ENCODE peak calls at places on chromosomes 4 and X, in eight cellular contexts. A is psoas muscle, L is prostate gland, K is breast epithelium, X is epithelial cell of proximal tubule, I is IMR-90, P is hepatocyte, J is AG10803. N is an unnamed sample.

GRCh38 chr4:54427826-54428225 is 198.7 kb downstream of the PDGFRA start:
- DNase-seq in A (no peak), L (no peak), K (no peak), X (no peak), I (no peak), P (no peak), J (no peak), N (no peak)

GRCh38 chrX:27893871-27894270 is 86.1 kb downstream of the MAGEB10 start:
- DNase-seq in A (no peak), L (no peak), K (no peak), X (no peak), I (no peak), P (no peak), J (no peak), N (no peak)

GRCh38 chr4:23333946-23334878 is 555.6 kb downstream of the PPARGC1A start:
- DNase-seq in A (no peak), L (no peak), K (no peak), X (peak), I (peak), P (peak), J (peak), N (peak)

GRCh38 chr4:92791876-92792490 is 488.2 kb downstream of the GRID2 start:
- DNase-seq in A (no peak), L (no peak), K (no peak), X (peak), I (no peak), P (no peak), J (no peak), N (no peak)

GRCh38 chr4:21768349-21769310 is 179.9 kb downstream of the KCNIP4 start:
- DNase-seq in A (no peak), L (peak), K (no peak), X (no peak), I (peak), P (peak), J (peak), N (peak)

GRCh38 chrX:31459361-31459760 is 387.5 kb upstream of the FTHL17 start:
- DNase-seq in A (no peak), L (no peak), K (no peak), X (no peak), I (peak), P (no peak), J (peak), N (peak)

GRCh38 chr4:80197601-80198444 is 520 bp downstream of the PRDM8 start:
- DNase-seq in A (no peak), L (no peak), K (no peak), X (no peak), I (no peak), P (no peak), J (no peak), N (no peak)

GRCh38 chr4:182922551-182923284 is 5.5 kb upstream of the DCTD start:
- DNase-seq in A (no peak), L (no peak), K (no peak), X (no peak), I (peak), P (peak), J (peak), N (peak)

GRCh38 chrX:45295587-45295986 is 94.9 kb upstream of the DIPK2B start:
- DNase-seq in A (no peak), L (no peak), K (no peak), X (peak), I (peak), P (peak), J (peak), N (peak)

GRCh38 chrX:45614853-45615252 is 414.2 kb upstream of the DIPK2B start:
- DNase-seq in A (no peak), L (no peak), K (no peak), X (no peak), I (no peak), P (no peak), J (no peak), N (no peak)

GRCh38 chrX:71909956-71910355 is 689 bp upstream of the NHSL2 start:
- DNase-seq in A (no peak), L (no peak), K (no peak), X (no peak), I (no peak), P (peak), J (peak), N (no peak)

GRCh38 chr4:26268246-26268645 is 52.6 kb upstream of the RBPJ start:
- DNase-seq in A (no peak), L (no peak), K (no peak), X (no peak), I (no peak), P (no peak), J (no peak), N (no peak)

GRCh38 chrX:46770006-46770816 is 11.3 kb upstream of the SLC9A7 start:
- DNase-seq in A (no peak), L (no peak), K (no peak), X (no peak), I (peak), P (no peak), J (peak), N (peak)

GRCh38 chrX:77014655-77015377 is 432.4 kb upstream of the FGF16 start:
- DNase-seq in A (no peak), L (no peak), K (no peak), X (no peak), I (no peak), P (peak), J (no peak), N (no peak)

GRCh38 chr4:150366487-150366999 is 215.4 kb upstream of the MAB21L2 start:
- DNase-seq in A (no peak), L (no peak), K (no peak), X (no peak), I (no peak), P (no peak), J (no peak), N (no peak)

GRCh38 chrX:129823115-129823514 is 20.6 kb downstream of the ZDHHC9 start:
- DNase-seq in A (no peak), L (no peak), K (no peak), X (no peak), I (peak), P (peak), J (peak), N (peak)

GRCh38 chrX:16451331-16451730 is 198.6 kb upstream of the S100G start:
- DNase-seq in A (no peak), L (no peak), K (no peak), X (no peak), I (peak), P (peak), J (no peak), N (no peak)

GRCh38 chrX:120120223-120120622 is 4.5 kb upstream of the RHOXF1 start:
- DNase-seq in A (no peak), L (no peak), K (no peak), X (no peak), I (peak), P (no peak), J (no peak), N (no peak)

GRCh38 chr4:7171191-7171900 is 21.0 kb upstream of the SORCS2 start:
- DNase-seq in A (peak), L (no peak), K (no peak), X (no peak), I (no peak), P (no peak), J (no peak), N (no peak)

GRCh38 chrX:45240334-45240733 is 39.7 kb upstream of the DIPK2B start:
- DNase-seq in A (no peak), L (no peak), K (no peak), X (no peak), I (no peak), P (no peak), J (no peak), N (no peak)

GRCh38 chrX:115642895-115643530 is 82.0 kb downstream of the PLS3 start:
- DNase-seq in A (no peak), L (peak), K (no peak), X (no peak), I (peak), P (peak), J (peak), N (peak)

GRCh38 chr4:90641856-90642599 is 514.8 kb downstream of the CCSER1 start:
- DNase-seq in A (no peak), L (no peak), K (no peak), X (no peak), I (no peak), P (peak), J (no peak), N (no peak)

GRCh38 chr4:185019451-185020292 is 1.4 kb downstream of the HELT start:
- DNase-seq in A (no peak), L (no peak), K (no peak), X (no peak), I (no peak), P (no peak), J (no peak), N (no peak)

GRCh38 chr4:164716901-164717300 is 37.0 kb upstream of the SMIM31 start:
- DNase-seq in A (no peak), L (no peak), K (no peak), X (no peak), I (no peak), P (peak), J (no peak), N (no peak)

GRCh38 chrX:135453381-135453780 is 31.6 kb downstream of the SMIM10L2A start:
- DNase-seq in A (no peak), L (no peak), K (no peak), X (no peak), I (no peak), P (no peak), J (no peak), N (no peak)

GRCh38 chr4:74481891-74482609 is 37.1 kb downstream of the AREG start:
- DNase-seq in A (no peak), L (no peak), K (no peak), X (no peak), I (no peak), P (no peak), J (no peak), N (no peak)

GRCh38 chr4:80448056-80448455 is 112.5 kb downstream of the CFAP299 start:
- DNase-seq in A (no peak), L (no peak), K (no peak), X (no peak), I (peak), P (no peak), J (no peak), N (no peak)

GRCh38 chr4:13543091-13543581 is 1.2 kb downstream of the NKX3-2 start:
- DNase-seq in A (no peak), L (no peak), K (no peak), X (no peak), I (no peak), P (no peak), J (no peak), N (no peak)

GRCh38 chr4:136818811-136819210 is 713.5 kb downstream of the PCDH18 start:
- DNase-seq in A (no peak), L (no peak), K (no peak), X (no peak), I (peak), P (no peak), J (no peak), N (peak)

GRCh38 chr4:48112017-48112667 is 21.9 kb downstream of the TXK start:
- DNase-seq in A (no peak), L (no peak), K (no peak), X (no peak), I (peak), P (no peak), J (peak), N (no peak)

GRCh38 chr4:19945501-19945900 is 306.2 kb upstream of the SLIT2 start:
- DNase-seq in A (no peak), L (no peak), K (no peak), X (no peak), I (peak), P (no peak), J (no peak), N (no peak)

GRCh38 chr4:7004331-7004730 is 38.8 kb upstream of the TADA2B start:
- DNase-seq in A (no peak), L (no peak), K (peak), X (no peak), I (no peak), P (no peak), J (no peak), N (no peak)

GRCh38 chrX:110512341-110512740 is 153.7 kb downstream of the RTL9 start:
- DNase-seq in A (no peak), L (no peak), K (no peak), X (no peak), I (no peak), P (no peak), J (no peak), N (no peak)

GRCh38 chr4:156291317-156291716 is 337.7 kb upstream of the CTSO start:
- DNase-seq in A (no peak), L (no peak), K (no peak), X (no peak), I (peak), P (peak), J (peak), N (peak)

GRCh38 chr4:152415980-152416379 is 119.9 kb downstream of the FBXW7 start:
- DNase-seq in A (no peak), L (no peak), K (no peak), X (peak), I (peak), P (no peak), J (peak), N (peak)

GRCh38 chr4:139833131-139833930 is 167.7 kb downstream of the MGST2 start:
- DNase-seq in A (no peak), L (no peak), K (no peak), X (no peak), I (no peak), P (no peak), J (no peak), N (no peak)

DNA sequence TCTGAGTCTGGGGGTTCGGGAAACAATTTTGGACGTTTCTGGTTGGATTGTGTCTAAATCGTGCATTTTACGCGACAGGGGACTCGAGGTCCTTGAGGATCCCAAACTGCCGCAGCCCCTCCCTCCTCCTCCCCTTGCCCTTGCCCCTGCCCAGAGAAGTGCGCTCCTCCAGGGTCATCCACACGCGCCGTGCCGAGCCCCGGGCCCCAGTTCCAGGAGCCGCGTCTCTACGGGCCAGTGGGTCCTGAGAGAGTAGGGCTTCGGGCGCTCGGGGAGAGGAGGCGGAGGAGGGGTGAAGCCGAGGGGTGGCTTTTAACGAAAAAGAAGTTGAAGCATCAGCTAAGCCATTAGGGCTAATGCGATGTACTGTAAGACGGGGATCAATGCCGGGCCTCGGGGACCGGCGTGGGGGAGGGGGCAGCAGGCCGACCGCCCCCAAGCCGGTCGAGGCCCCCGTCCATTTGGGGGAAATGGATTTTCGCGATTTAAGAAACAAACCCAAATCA is 13.9 kb downstream of the HMX1 start:
- DNase-seq in A (no peak), L (no peak), K (no peak), X (no peak), I (no peak), P (no peak), J (no peak), N (no peak)
- H3K4me3 ChIP-seq in A (no peak), L (no peak), K (peak), X (no peak), I (no peak), P (no peak), J (no peak), N (no peak)

GRCh38 chr4:119027815-119028214 is 107.8 kb upstream of the MYOZ2 start:
- DNase-seq in A (no peak), L (no peak), K (no peak), X (no peak), I (no peak), P (no peak), J (no peak), N (no peak)

GRCh38 chr4:119024102-119024501 is 111.5 kb upstream of the MYOZ2 start:
- DNase-seq in A (no peak), L (no peak), K (no peak), X (no peak), I (no peak), P (no peak), J (no peak), N (no peak)

GRCh38 chr4:119026662-119027444 is 108.8 kb upstream of the MYOZ2 start:
- DNase-seq in A (peak), L (no peak), K (no peak), X (no peak), I (no peak), P (no peak), J (peak), N (peak)

GRCh38 chr4:119025916-119026661 is 109.5 kb upstream of the MYOZ2 start:
- DNase-seq in A (no peak), L (peak), K (no peak), X (peak), I (peak), P (peak), J (peak), N (peak)

GRCh38 chr4:119025440-119025839 is 110.2 kb upstream of the MYOZ2 start:
- DNase-seq in A (peak), L (peak), K (no peak), X (peak), I (peak), P (peak), J (peak), N (peak)
- H3K4me3 ChIP-seq in A (peak), L (no peak), K (peak), X (peak), I (no peak), P (no peak), J (no peak), N (no peak)

GRCh38 chr4:1038948-1039492 is 27.6 kb downstream of the FGFRL1 start:
- DNase-seq in A (no peak), L (no peak), K (no peak), X (no peak), I (no peak), P (no peak), J (no peak), N (no peak)
- H3K4me3 ChIP-seq in A (no peak), L (no peak), K (no peak), X (no peak), I (no peak), P (no peak), J (no peak), N (no peak)

DNA sequence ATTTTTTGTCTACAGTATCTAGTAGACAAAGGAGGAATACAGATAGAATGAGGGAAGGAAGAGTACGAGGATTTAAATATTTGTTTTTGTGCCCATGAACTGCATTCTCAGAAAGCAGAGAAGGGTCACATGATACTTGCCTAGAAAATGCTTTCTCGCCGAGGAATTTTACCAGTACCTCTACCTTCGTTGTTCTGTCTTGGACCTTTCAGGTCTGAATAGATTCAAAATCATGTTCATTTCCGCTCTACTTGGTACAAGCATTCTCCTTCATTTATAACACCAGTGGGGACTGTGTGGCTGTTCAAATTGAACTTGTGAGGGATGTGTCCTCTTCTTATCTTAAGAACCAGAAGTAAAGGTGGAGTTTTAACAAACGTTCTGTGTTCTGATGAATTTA is 1.9 kb downstream of the USP38 start:
- DNase-seq in A (no peak), L (no peak), K (no peak), X (no peak), I (no peak), P (peak), J (peak), N (peak)
- H3K4me3 ChIP-seq in A (peak), L (peak), K (peak), X (peak), I (peak), P (peak), J (peak), N (peak)

N was measured in cardiac fibroblast.